ENCODE peak calls at places on chromosomes 2 and 18, in seven cellular contexts. X is breast epithelium, N is adrenal gland, P is right lobe of liver, J is GM12891, S is sigmoid colon, W is HepG2. U is an unnamed sample.
A peak's percentile ranks its signal among the peaks of the same experiment; 100 is the strongest.

GRCh38 chr2:100831158-100831715 is 11.3 kb downstream of the NPAS2 start:
- DNase-seq in X (no peak), N (no peak), P (no peak), J (no peak), S (no peak), W (no peak), U (no peak)

GRCh38 chr2:65918760-65919187 is 486.4 kb upstream of the SPRED2 start:
- DNase-seq in X (no peak), N (no peak), P (no peak), J (no peak), S (no peak), W (peak; percentile 76), U (no peak)

GRCh38 chr2:31236433-31237205 is 2.7 kb downstream of the EHD3 start:
- DNase-seq in X (no peak), N (no peak), P (no peak), J (no peak), S (no peak), W (no peak), U (no peak)

GRCh38 chr2:223196331-223196730 is 144.3 kb downstream of the KCNE4 start:
- DNase-seq in X (no peak), N (no peak), P (no peak), J (no peak), S (no peak), W (no peak), U (no peak)

GRCh38 chr2:142588269-142588668 is 289.2 kb upstream of the KYNU start:
- DNase-seq in X (no peak), N (no peak), P (no peak), J (no peak), S (no peak), W (no peak), U (no peak)

GRCh38 chr2:109143214-109144187 is 14.5 kb downstream of the SH3RF3 start:
- DNase-seq in X (no peak), N (no peak), P (no peak), J (no peak), S (no peak), W (no peak), U (no peak)

GRCh38 chr2:159968282-159968900 is 94.0 kb downstream of the PLA2R1 start:
- DNase-seq in X (no peak), N (peak; percentile 52), P (no peak), J (peak; percentile 13), S (no peak), W (peak; percentile 31), U (peak; percentile 4)

GRCh38 chr18:70720607-70721006 is 431.8 kb downstream of the SOCS6 start:
- DNase-seq in X (no peak), N (no peak), P (no peak), J (no peak), S (no peak), W (no peak), U (no peak)

GRCh38 chr18:21359746-21360145 is 117.7 kb downstream of the GREB1L start:
- DNase-seq in X (no peak), N (no peak), P (no peak), J (no peak), S (no peak), W (no peak), U (no peak)

GRCh38 chr2:240538031-240538780 is 19.6 kb downstream of the ANKMY1 start:
- DNase-seq in X (no peak), N (no peak), P (no peak), J (no peak), S (no peak), W (no peak), U (no peak)

GRCh38 chr2:64881037-64881492 is 108.1 kb upstream of the SLC1A4 start:
- DNase-seq in X (no peak), N (peak; percentile 21), P (no peak), J (no peak), S (no peak), W (no peak), U (no peak)

GRCh38 chr2:215328066-215328465 is 16.2 kb downstream of the ATIC start:
- DNase-seq in X (no peak), N (no peak), P (no peak), J (no peak), S (no peak), W (no peak), U (no peak)
- TF ChIP-seq POLR2A in X (no peak), N (no peak), P (no peak), J (no peak), S (no peak), W (no peak), U (no peak)

GRCh38 chr2:226660124-226660523 is 139.5 kb downstream of the IRS1 start:
- DNase-seq in X (no peak), N (no peak), P (no peak), J (no peak), S (no peak), W (no peak), U (no peak)

GRCh38 chr2:226660524-226660923 is 139.1 kb downstream of the IRS1 start:
- DNase-seq in X (peak; percentile 62), N (peak; percentile 85), P (no peak), J (no peak), S (peak; percentile 85), W (no peak), U (no peak)

GRCh38 chr2:226657340-226658053 is 142.1 kb downstream of the IRS1 start:
- DNase-seq in X (no peak), N (no peak), P (no peak), J (no peak), S (no peak), W (peak; percentile 89), U (no peak)

GRCh38 chr2:226658555-226658954 is 141.1 kb downstream of the IRS1 start:
- DNase-seq in X (no peak), N (no peak), P (no peak), J (no peak), S (no peak), W (no peak), U (no peak)

DNA sequence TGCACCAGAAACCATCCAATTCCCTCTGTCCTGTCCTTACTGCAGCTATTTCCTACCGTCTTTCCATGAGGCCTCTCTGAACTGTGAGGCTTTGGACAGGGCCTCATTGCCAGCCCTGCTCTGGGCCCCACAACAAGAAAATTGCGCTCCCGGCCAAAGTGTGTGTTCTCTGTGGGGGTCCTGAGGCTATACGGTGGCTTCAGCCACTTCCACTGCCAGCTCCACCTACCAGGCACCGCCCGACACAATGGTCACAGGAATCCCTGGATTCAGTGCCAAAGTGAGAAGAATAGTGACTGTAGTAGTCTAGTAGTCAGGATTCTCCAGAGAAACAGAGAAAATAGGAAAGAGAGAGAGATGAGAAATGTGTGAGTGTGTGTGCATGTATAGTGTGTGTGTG is 140.2 kb downstream of the IRS1 start:
- DNase-seq in X (no peak), N (no peak), P (no peak), J (no peak), S (no peak), W (no peak), U (no peak)
- TF ChIP-seq POLR2A in X (no peak), N (no peak), P (no peak), J (no peak), S (no peak), W (no peak), U (no peak)

DNA sequence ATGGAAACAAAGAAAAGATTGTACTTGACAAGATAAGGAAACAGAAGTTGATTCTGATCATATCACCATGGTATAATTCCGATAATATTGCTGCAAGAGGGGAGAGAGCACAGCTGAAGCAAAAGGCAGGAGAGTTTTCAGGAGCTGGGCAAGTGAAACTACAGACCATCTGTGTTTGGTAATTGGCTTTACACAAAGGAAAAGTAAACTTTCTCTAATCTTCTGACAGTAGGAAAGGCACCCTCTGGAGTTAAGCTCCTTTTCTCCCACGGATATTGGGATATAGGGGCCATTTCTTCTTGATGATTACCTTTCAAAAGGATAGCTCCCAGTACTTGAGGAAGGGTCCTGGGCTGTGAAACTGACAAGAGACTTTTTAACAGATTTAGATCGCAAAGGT is 29.9 kb upstream of the REG3A start:
- DNase-seq in X (no peak), N (no peak), P (no peak), J (no peak), S (no peak), W (no peak), U (no peak)
- TF ChIP-seq POLR2A in X (no peak), N (no peak), P (no peak), J (no peak), S (no peak), W (no peak), U (no peak)

GRCh38 chr2:199458017-199458805 is 472 bp upstream of the SATB2 start:
- DNase-seq in X (no peak), N (no peak), P (peak; percentile 55), J (peak; percentile 37), S (peak; percentile 69), W (no peak), U (peak; percentile 42)
- TF ChIP-seq POLR2A in X (no peak), N (no peak), P (no peak), J (no peak), S (no peak), W (peak; percentile 43), U (no peak)

GRCh38 chr18:49021433-49022129 is 70.8 kb upstream of the SMAD7 start:
- DNase-seq in X (peak; percentile 45), N (peak; percentile 70), P (no peak), J (peak; percentile 65), S (no peak), W (peak; percentile 82), U (peak; percentile 74)
- TF ChIP-seq POLR2A in X (no peak), N (no peak), P (no peak), J (no peak), S (no peak), W (no peak), U (no peak)

GRCh38 chr2:25376750-25377621 is 35.3 kb upstream of the DNMT3A start:
- DNase-seq in X (peak; percentile 66), N (peak; percentile 88), P (peak; percentile 82), J (peak; percentile 96), S (peak; percentile 93), W (peak; percentile 72), U (peak; percentile 82)
- TF ChIP-seq POLR2A in X (no peak), N (no peak), P (no peak), J (no peak), S (no peak), W (no peak), U (no peak)

U was measured in erythroblast.